ENCODE peak calls at places on chromosomes 2 and 18, in nine cellular contexts. L is BJ, J is lung, O is AG09309, R is OCI-LY7, Z is progenitor cell of endocrine pancreas, I is chondrocyte, U is AG04449, S is GM20000. Q is an unnamed sample.

GRCh38 chr2:153287109-153287801 is 191.3 kb downstream of the RPRM start:
- DNase-seq in L (no peak), J (no peak), O (no peak), R (peak; percentile 10), Z (peak; percentile 39), I (no peak), U (no peak), S (peak; percentile 4), Q (no peak)

GRCh38 chr2:28522479-28522878 is 26.6 kb downstream of the PLB1 start:
- DNase-seq in L (no peak), J (no peak), O (no peak), R (no peak), Z (no peak), I (no peak), U (no peak), S (no peak), Q (no peak)

GRCh38 chr2:168699834-168700417 is 102.5 kb upstream of the NOSTRIN start:
- DNase-seq in L (peak; percentile 27), J (peak; percentile 69), O (no peak), R (no peak), Z (no peak), I (no peak), U (peak; percentile 31), S (no peak), Q (peak; percentile 50)

GRCh38 chr2:48358982-48359381 is 171.0 kb upstream of the STON1 start:
- DNase-seq in L (no peak), J (no peak), O (no peak), R (no peak), Z (no peak), I (no peak), U (no peak), S (no peak), Q (no peak)

GRCh38 chr2:102283996-102284395 is 27.4 kb upstream of the IL1RL1 start:
- DNase-seq in L (no peak), J (no peak), O (no peak), R (no peak), Z (no peak), I (no peak), U (no peak), S (no peak), Q (no peak)

GRCh38 chr18:34771958-34772357 is 61.9 kb downstream of the DTNA start:
- DNase-seq in L (no peak), J (no peak), O (no peak), R (no peak), Z (no peak), I (no peak), U (no peak), S (no peak), Q (no peak)

GRCh38 chr18:58611471-58612131 is 17.3 kb downstream of the ALPK2 start:
- DNase-seq in L (no peak), J (no peak), O (peak; percentile 21), R (no peak), Z (no peak), I (no peak), U (no peak), S (no peak), Q (peak; percentile 25)

GRCh38 chr18:811192-812122 is 585 bp downstream of the YES1 start:
- DNase-seq in L (no peak), J (peak; percentile 41), O (no peak), R (no peak), Z (peak; percentile 53), I (peak; percentile 92), U (no peak), S (peak; percentile 16), Q (peak; percentile 8)

GRCh38 chr2:10072656-10073480 is 7.3 kb downstream of the CYS1 start:
- DNase-seq in L (no peak), J (peak; percentile 87), O (peak; percentile 48), R (peak; percentile 91), Z (peak; percentile 73), I (no peak), U (peak; percentile 36), S (peak; percentile 89), Q (peak; percentile 75)

GRCh38 chr18:59141294-59142068 is 1.8 kb downstream of the SEC11C start:
- DNase-seq in L (no peak), J (no peak), O (no peak), R (peak; percentile 24), Z (no peak), I (no peak), U (no peak), S (no peak), Q (no peak)

GRCh38 chr18:74127483-74127750 is 20.2 kb downstream of the FBXO15 start:
- DNase-seq in L (no peak), J (no peak), O (no peak), R (no peak), Z (no peak), I (no peak), U (no peak), S (no peak), Q (no peak)

GRCh38 chr2:197309369-197310231 is 980 bp downstream of the ANKRD44 start:
- DNase-seq in L (no peak), J (peak; percentile 37), O (no peak), R (peak; percentile 63), Z (peak; percentile 12), I (no peak), U (no peak), S (peak; percentile 60), Q (no peak)

GRCh38 chr2:181457741-181458425 is 697 bp downstream of the ITGA4 start:
- DNase-seq in L (no peak), J (no peak), O (no peak), R (peak; percentile 67), Z (peak; percentile 10), I (peak; percentile 80), U (no peak), S (peak; percentile 59), Q (peak; percentile 34)

GRCh38 chr2:26974352-26974751 is 3.9 kb downstream of the MAPRE3 start:
- DNase-seq in L (no peak), J (no peak), O (no peak), R (no peak), Z (no peak), I (no peak), U (no peak), S (no peak), Q (no peak)

GRCh38 chr2:27495840-27496356 is 741 bp upstream of the GCKR start:
- DNase-seq in L (no peak), J (no peak), O (no peak), R (no peak), Z (no peak), I (no peak), U (no peak), S (no peak), Q (no peak)

GRCh38 chr2:10041711-10042110 is 1.6 kb upstream of the KLF11 start:
- DNase-seq in L (no peak), J (no peak), O (no peak), R (no peak), Z (no peak), I (no peak), U (no peak), S (no peak), Q (no peak)

GRCh38 chr2:233404227-233404626 is 49.9 kb downstream of the DGKD start:
- DNase-seq in L (no peak), J (no peak), O (no peak), R (peak; percentile 73), Z (no peak), I (no peak), U (no peak), S (peak; percentile 69), Q (peak; percentile 31)

GRCh38 chr2:119049968-119050657 is 108.1 kb downstream of the MARCO start:
- DNase-seq in L (no peak), J (no peak), O (no peak), R (peak; percentile 24), Z (no peak), I (no peak), U (no peak), S (no peak), Q (no peak)

GRCh38 chr2:185633621-185634020 is 105.0 kb upstream of the FSIP2 start:
- DNase-seq in L (no peak), J (no peak), O (no peak), R (no peak), Z (no peak), I (no peak), U (no peak), S (no peak), Q (no peak)

GRCh38 chr2:122136071-122136470 is 380.6 kb downstream of the TSN start:
- DNase-seq in L (no peak), J (no peak), O (no peak), R (peak; percentile 57), Z (no peak), I (no peak), U (no peak), S (peak; percentile 31), Q (no peak)
- TF ChIP-seq CTCF in L (peak; percentile 77), J (peak; percentile 16), O (peak; percentile 72), R (peak; percentile 74), Z (peak; percentile 50), I (peak; percentile 60), U (peak; percentile 28), S (peak; percentile 11), Q (peak; percentile 72)

GRCh38 chr2:227155395-227155794 is 8.6 kb downstream of the COL4A4 start:
- DNase-seq in L (no peak), J (no peak), O (no peak), R (no peak), Z (no peak), I (no peak), U (no peak), S (no peak), Q (no peak)
- TF ChIP-seq CTCF in L (no peak), J (no peak), O (no peak), R (no peak), Z (no peak), I (no peak), U (no peak), S (no peak), Q (peak; percentile 20)

DNA sequence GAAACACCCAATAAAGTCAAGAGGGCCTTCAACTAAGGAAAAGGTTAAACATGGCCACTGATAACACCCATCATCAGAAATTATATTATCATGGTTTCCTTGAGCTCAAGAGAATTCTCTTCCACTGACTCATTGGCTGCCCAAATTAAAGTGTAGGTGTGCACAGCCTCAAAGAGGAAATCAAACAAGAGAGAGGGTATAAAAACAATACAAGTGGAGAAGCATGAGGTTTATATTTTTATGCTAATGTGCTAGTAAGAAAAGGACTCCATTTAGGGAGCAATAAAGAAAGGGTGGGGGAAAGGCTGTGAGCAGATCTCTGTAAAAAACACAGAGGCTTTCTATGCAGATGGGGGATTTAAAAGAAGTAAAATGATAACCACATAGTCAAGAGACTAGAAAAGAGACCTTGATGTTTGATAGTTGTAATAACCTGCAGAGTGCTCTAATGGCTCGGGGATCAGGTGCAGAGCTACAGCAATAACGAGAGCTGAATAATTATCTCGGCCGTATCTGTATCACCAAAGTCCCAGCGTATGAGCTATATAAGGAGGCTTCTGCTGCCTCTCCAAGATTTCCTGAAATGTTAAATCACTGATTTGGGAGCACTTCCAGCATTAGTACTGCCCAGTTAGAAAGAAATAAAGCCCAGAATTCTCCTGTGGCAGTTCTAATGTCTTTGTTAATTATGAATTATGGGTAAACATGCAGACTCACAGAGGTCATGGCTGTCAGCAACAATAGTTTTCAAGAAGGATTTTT is 168.6 kb upstream of the VRK2 start:
- DNase-seq in L (no peak), J (no peak), O (no peak), R (no peak), Z (no peak), I (no peak), U (no peak), S (no peak), Q (no peak)
- TF ChIP-seq CTCF in L (no peak), J (no peak), O (no peak), R (no peak), Z (no peak), I (no peak), U (no peak), S (no peak), Q (no peak)

GRCh38 chr18:7038330-7038846 is 79.2 kb downstream of the LAMA1 start:
- DNase-seq in L (peak; percentile 99), J (peak; percentile 74), O (peak; percentile 99), R (peak; percentile 1), Z (peak; percentile 50), I (no peak), U (peak; percentile 96), S (no peak), Q (peak; percentile 92)
- TF ChIP-seq CTCF in L (peak; percentile 88), J (no peak), O (peak; percentile 88), R (peak; percentile 66), Z (peak; percentile 72), I (peak; percentile 82), U (peak; percentile 77), S (no peak), Q (peak; percentile 76)